ENCODE peak calls at places on chromosomes 1 and 21, in five cellular contexts. G is SK-N-SH, L is Peyer's patch, C is RPMI8226, Z is HEK293T. O is an unnamed sample.

GRCh38 chr1:192430644-192431043 is 113.9 kb downstream of the RGS21 start:
- DNase-seq in G (no peak), L (no peak), C (no peak), Z (no peak), O (no peak)

GRCh38 chr1:19909392-19909791 is 14.0 kb downstream of the PLA2G2E start:
- DNase-seq in G (no peak), L (no peak), C (no peak), Z (no peak), O (no peak)

GRCh38 chr1:215106067-215106466 is 23.5 kb downstream of the KCNK2 start:
- DNase-seq in G (no peak), L (no peak), C (no peak), Z (no peak), O (no peak)

GRCh38 chr21:45054927-45055612 is 19.3 kb upstream of the ADARB1 start:
- DNase-seq in G (no peak), L (peak), C (no peak), Z (peak), O (no peak)

GRCh38 chr1:46613661-46614603 is 2.7 kb downstream of the MOB3C start:
- DNase-seq in G (no peak), L (peak), C (peak), Z (no peak), O (peak)

GRCh38 chr1:81706650-81707435 is 93.9 kb upstream of the ADGRL2 start:
- DNase-seq in G (no peak), L (no peak), C (no peak), Z (no peak), O (no peak)

GRCh38 chr1:215114154-215114933 is 31.8 kb downstream of the KCNK2 start:
- DNase-seq in G (no peak), L (no peak), C (no peak), Z (no peak), O (no peak)

GRCh38 chr1:27504588-27505419 is 14.8 kb upstream of the WASF2 start:
- DNase-seq in G (peak), L (peak), C (no peak), Z (peak), O (peak)

GRCh38 chr1:7403265-7404045 is 367.6 kb upstream of the VAMP3 start:
- DNase-seq in G (no peak), L (no peak), C (no peak), Z (no peak), O (peak)

GRCh38 chr1:61284226-61284854 is 202.0 kb downstream of the NFIA start:
- DNase-seq in G (no peak), L (no peak), C (no peak), Z (no peak), O (no peak)

GRCh38 chr1:241336335-241336734 is 20.7 kb downstream of the RGS7 start:
- DNase-seq in G (no peak), L (no peak), C (no peak), Z (no peak), O (no peak)

GRCh38 chr1:38037481-38037939 is 9.1 kb downstream of the POU3F1 start:
- DNase-seq in G (peak), L (no peak), C (no peak), Z (no peak), O (no peak)

GRCh38 chr1:6621429-6622391 is 3.0 kb upstream of the THAP3 start:
- DNase-seq in G (no peak), L (no peak), C (no peak), Z (no peak), O (no peak)

GRCh38 chr1:170218261-170218660 is 72.5 kb downstream of the NTMT2 start:
- DNase-seq in G (no peak), L (no peak), C (no peak), Z (no peak), O (no peak)

GRCh38 chr1:248155927-248156326 is 11.0 kb downstream of the OR2M5 start:
- DNase-seq in G (no peak), L (no peak), C (peak), Z (no peak), O (no peak)

GRCh38 chr1:218339267-218339831 is 5.8 kb upstream of the TGFB2 start:
- DNase-seq in G (no peak), L (no peak), C (peak), Z (no peak), O (no peak)

O was measured in neural crest cell.